ENCODE peak calls at places on chromosome 6, in five cellular contexts. One of them, this sample, is unnamed.

GRCh38 chr6:17393335-17394191 is at the start of gene CAP2:
- DNase-seq in GDM1: no peak
- DNase-seq in activated CD8-positive, alpha-beta memory T cell treated with anti-CD3 and anti-CD28 coated beads, Interleukin-2, amount 50 U/mL, for 4 hours: no peak
- DNase-seq in NCI-H345: peak; percentile 74
- DNase-seq in C1 segment of cervical spinal cord: peak; percentile 4
- DNase-seq in this sample: no peak

GRCh38 chr6:165186441-165187205 is 122.8 kb downstream of the C6orf118 start:
- DNase-seq in GDM1: no peak
- DNase-seq in C1 segment of cervical spinal cord: no peak
- DNase-seq in activated CD8-positive, alpha-beta memory T cell treated with anti-CD3 and anti-CD28 coated beads, Interleukin-2, amount 50 U/mL, for 4 hours: no peak
- DNase-seq in NCI-H345: no peak
- DNase-seq in this sample: no peak

GRCh38 chr6:139881728-139882211 is 507.3 kb upstream of the CITED2 start:
- DNase-seq in GDM1: peak; percentile 22
- DNase-seq in activated CD8-positive, alpha-beta memory T cell treated with anti-CD3 and anti-CD28 coated beads, Interleukin-2, amount 50 U/mL, for 4 hours: no peak
- DNase-seq in NCI-H345: peak; percentile 63
- DNase-seq in C1 segment of cervical spinal cord: no peak
- DNase-seq in this sample: no peak

GRCh38 chr6:137849076-137849708 is 17.9 kb upstream of the TNFAIP3 start:
- DNase-seq in GDM1: no peak
- DNase-seq in activated CD8-positive, alpha-beta memory T cell treated with anti-CD3 and anti-CD28 coated beads, Interleukin-2, amount 50 U/mL, for 4 hours: no peak
- DNase-seq in NCI-H345: no peak
- DNase-seq in C1 segment of cervical spinal cord: no peak
- DNase-seq in this sample: no peak

GRCh38 chr6:121799574-121799973 is 364.1 kb downstream of the GJA1 start:
- DNase-seq in activated CD8-positive, alpha-beta memory T cell treated with anti-CD3 and anti-CD28 coated beads, Interleukin-2, amount 50 U/mL, for 4 hours: no peak
- DNase-seq in C1 segment of cervical spinal cord: no peak
- DNase-seq in GDM1: no peak
- DNase-seq in NCI-H345: no peak
- DNase-seq in this sample: no peak

GRCh38 chr6:146902846-146903245 is 301.4 kb upstream of the STXBP5 start:
- DNase-seq in NCI-H345: no peak
- DNase-seq in activated CD8-positive, alpha-beta memory T cell treated with anti-CD3 and anti-CD28 coated beads, Interleukin-2, amount 50 U/mL, for 4 hours: no peak
- DNase-seq in GDM1: no peak
- DNase-seq in C1 segment of cervical spinal cord: no peak
- DNase-seq in this sample: no peak

GRCh38 chr6:45577836-45578504 is 200.2 kb upstream of the SUPT3H start:
- DNase-seq in C1 segment of cervical spinal cord: no peak
- DNase-seq in NCI-H345: no peak
- DNase-seq in GDM1: no peak
- DNase-seq in activated CD8-positive, alpha-beta memory T cell treated with anti-CD3 and anti-CD28 coated beads, Interleukin-2, amount 50 U/mL, for 4 hours: no peak
- DNase-seq in this sample: no peak

GRCh38 chr6:141669141-141669540 is 463.6 kb upstream of the GJE1 start:
- DNase-seq in C1 segment of cervical spinal cord: no peak
- DNase-seq in NCI-H345: no peak
- DNase-seq in GDM1: no peak
- DNase-seq in activated CD8-positive, alpha-beta memory T cell treated with anti-CD3 and anti-CD28 coated beads, Interleukin-2, amount 50 U/mL, for 4 hours: no peak
- DNase-seq in this sample: no peak

GRCh38 chr6:14791525-14791924 is 454.3 kb upstream of the JARID2 start:
- DNase-seq in activated CD8-positive, alpha-beta memory T cell treated with anti-CD3 and anti-CD28 coated beads, Interleukin-2, amount 50 U/mL, for 4 hours: no peak
- DNase-seq in GDM1: no peak
- DNase-seq in C1 segment of cervical spinal cord: no peak
- DNase-seq in NCI-H345: no peak
- DNase-seq in this sample: no peak

GRCh38 chr6:99241905-99242534 is 107.5 kb downstream of the FAXC start:
- DNase-seq in NCI-H345: peak; percentile 18
- DNase-seq in C1 segment of cervical spinal cord: no peak
- DNase-seq in activated CD8-positive, alpha-beta memory T cell treated with anti-CD3 and anti-CD28 coated beads, Interleukin-2, amount 50 U/mL, for 4 hours: no peak
- DNase-seq in GDM1: peak; percentile 1
- DNase-seq in this sample: no peak

GRCh38 chr6:38603492-38603891 is 36.2 kb downstream of the BTBD9 start:
- DNase-seq in C1 segment of cervical spinal cord: no peak
- DNase-seq in GDM1: no peak
- DNase-seq in NCI-H345: peak; percentile 19
- DNase-seq in activated CD8-positive, alpha-beta memory T cell treated with anti-CD3 and anti-CD28 coated beads, Interleukin-2, amount 50 U/mL, for 4 hours: no peak
- DNase-seq in this sample: no peak

GRCh38 chr6:68967549-68968300 is 332.6 kb downstream of the ADGRB3 start:
- DNase-seq in NCI-H345: peak; percentile 75
- DNase-seq in GDM1: no peak
- DNase-seq in C1 segment of cervical spinal cord: no peak
- DNase-seq in activated CD8-positive, alpha-beta memory T cell treated with anti-CD3 and anti-CD28 coated beads, Interleukin-2, amount 50 U/mL, for 4 hours: peak; percentile 17
- DNase-seq in this sample: peak; percentile 15

GRCh38 chr6:5511924-5512323 is 250.6 kb downstream of the FARS2 start:
- DNase-seq in NCI-H345: no peak
- DNase-seq in GDM1: no peak
- DNase-seq in C1 segment of cervical spinal cord: no peak
- DNase-seq in activated CD8-positive, alpha-beta memory T cell treated with anti-CD3 and anti-CD28 coated beads, Interleukin-2, amount 50 U/mL, for 4 hours: no peak
- DNase-seq in this sample: no peak

GRCh38 chr6:132813173-132813856 is 1.1 kb upstream of the RPS12 start:
- DNase-seq in C1 segment of cervical spinal cord: peak; percentile 27
- DNase-seq in GDM1: no peak
- DNase-seq in NCI-H345: peak; percentile 42
- DNase-seq in activated CD8-positive, alpha-beta memory T cell treated with anti-CD3 and anti-CD28 coated beads, Interleukin-2, amount 50 U/mL, for 4 hours: peak; percentile 28
- DNase-seq in this sample: peak; percentile 33

GRCh38 chr6:159929819-159930218 is 39.0 kb downstream of the MAS1 start:
- DNase-seq in NCI-H345: peak; percentile 74
- DNase-seq in C1 segment of cervical spinal cord: no peak
- DNase-seq in GDM1: no peak
- DNase-seq in activated CD8-positive, alpha-beta memory T cell treated with anti-CD3 and anti-CD28 coated beads, Interleukin-2, amount 50 U/mL, for 4 hours: peak; percentile 28
- DNase-seq in this sample: no peak

GRCh38 chr6:79038061-79038460 is 40.0 kb downstream of the PHIP start:
- DNase-seq in C1 segment of cervical spinal cord: no peak
- DNase-seq in NCI-H345: no peak
- DNase-seq in activated CD8-positive, alpha-beta memory T cell treated with anti-CD3 and anti-CD28 coated beads, Interleukin-2, amount 50 U/mL, for 4 hours: no peak
- DNase-seq in GDM1: no peak
- DNase-seq in this sample: no peak

GRCh38 chr6:41637179-41638001 is 878 bp upstream of the MDFI start:
- DNase-seq in NCI-H345: no peak
- DNase-seq in activated CD8-positive, alpha-beta memory T cell treated with anti-CD3 and anti-CD28 coated beads, Interleukin-2, amount 50 U/mL, for 4 hours: no peak
- DNase-seq in GDM1: no peak
- DNase-seq in C1 segment of cervical spinal cord: no peak
- DNase-seq in this sample: no peak

GRCh38 chr6:3742426-3743344 is 8.8 kb downstream of the PXDC1 start:
- DNase-seq in C1 segment of cervical spinal cord: peak; percentile 22
- DNase-seq in activated CD8-positive, alpha-beta memory T cell treated with anti-CD3 and anti-CD28 coated beads, Interleukin-2, amount 50 U/mL, for 4 hours: peak; percentile 91
- DNase-seq in GDM1: peak; percentile 54
- DNase-seq in NCI-H345: peak; percentile 52
- DNase-seq in this sample: peak; percentile 88

GRCh38 chr6:33769248-33769821 is 19.6 kb downstream of the LEMD2 start:
- DNase-seq in C1 segment of cervical spinal cord: no peak
- DNase-seq in GDM1: no peak
- DNase-seq in activated CD8-positive, alpha-beta memory T cell treated with anti-CD3 and anti-CD28 coated beads, Interleukin-2, amount 50 U/mL, for 4 hours: no peak
- DNase-seq in NCI-H345: no peak
- DNase-seq in this sample: no peak

GRCh38 chr6:3473773-3474172 is 16.9 kb upstream of the SLC22A23 start:
- DNase-seq in GDM1: no peak
- DNase-seq in activated CD8-positive, alpha-beta memory T cell treated with anti-CD3 and anti-CD28 coated beads, Interleukin-2, amount 50 U/mL, for 4 hours: no peak
- DNase-seq in C1 segment of cervical spinal cord: no peak
- DNase-seq in NCI-H345: no peak
- DNase-seq in this sample: no peak

GRCh38 chr6:113301651-113302050 is 555.5 kb upstream of the MARCKS start:
- DNase-seq in NCI-H345: no peak
- DNase-seq in activated CD8-positive, alpha-beta memory T cell treated with anti-CD3 and anti-CD28 coated beads, Interleukin-2, amount 50 U/mL, for 4 hours: no peak
- DNase-seq in C1 segment of cervical spinal cord: no peak
- DNase-seq in GDM1: no peak
- DNase-seq in this sample: no peak

GRCh38 chr6:51934098-51934497 is 153.3 kb downstream of the PKHD1 start:
- DNase-seq in activated CD8-positive, alpha-beta memory T cell treated with anti-CD3 and anti-CD28 coated beads, Interleukin-2, amount 50 U/mL, for 4 hours: no peak
- DNase-seq in C1 segment of cervical spinal cord: no peak
- DNase-seq in GDM1: no peak
- DNase-seq in NCI-H345: no peak
- DNase-seq in this sample: no peak

GRCh38 chr6:28281288-28282064 is at the start of gene PGBD1:
- DNase-seq in activated CD8-positive, alpha-beta memory T cell treated with anti-CD3 and anti-CD28 coated beads, Interleukin-2, amount 50 U/mL, for 4 hours: peak; percentile 54
- DNase-seq in GDM1: peak; percentile 60
- DNase-seq in C1 segment of cervical spinal cord: peak; percentile 10
- DNase-seq in NCI-H345: peak; percentile 84
- DNase-seq in this sample: peak; percentile 52

GRCh38 chr6:3359091-3359752 is 97.6 kb downstream of the SLC22A23 start:
- DNase-seq in GDM1: no peak
- DNase-seq in activated CD8-positive, alpha-beta memory T cell treated with anti-CD3 and anti-CD28 coated beads, Interleukin-2, amount 50 U/mL, for 4 hours: no peak
- DNase-seq in C1 segment of cervical spinal cord: no peak
- DNase-seq in NCI-H345: no peak
- DNase-seq in this sample: no peak

GRCh38 chr6:36793913-36794703 is 45.1 kb downstream of the CPNE5 start:
- DNase-seq in activated CD8-positive, alpha-beta memory T cell treated with anti-CD3 and anti-CD28 coated beads, Interleukin-2, amount 50 U/mL, for 4 hours: no peak
- DNase-seq in GDM1: no peak
- DNase-seq in NCI-H345: no peak
- DNase-seq in C1 segment of cervical spinal cord: no peak
- DNase-seq in this sample: no peak

GRCh38 chr6:105424177-105424783 is 21.4 kb upstream of the PREP start:
- DNase-seq in NCI-H345: peak; percentile 44
- DNase-seq in activated CD8-positive, alpha-beta memory T cell treated with anti-CD3 and anti-CD28 coated beads, Interleukin-2, amount 50 U/mL, for 4 hours: peak; percentile 65
- DNase-seq in C1 segment of cervical spinal cord: no peak
- DNase-seq in GDM1: peak; percentile 38
- DNase-seq in this sample: no peak

GRCh38 chr6:90416322-90416721 is 119.7 kb upstream of the BACH2 start:
- DNase-seq in GDM1: no peak
- DNase-seq in NCI-H345: no peak
- DNase-seq in C1 segment of cervical spinal cord: no peak
- DNase-seq in activated CD8-positive, alpha-beta memory T cell treated with anti-CD3 and anti-CD28 coated beads, Interleukin-2, amount 50 U/mL, for 4 hours: no peak
- DNase-seq in this sample: no peak

GRCh38 chr6:119147101-119148053 is 68.9 kb upstream of the FAM184A start:
- DNase-seq in activated CD8-positive, alpha-beta memory T cell treated with anti-CD3 and anti-CD28 coated beads, Interleukin-2, amount 50 U/mL, for 4 hours: peak; percentile 17
- DNase-seq in NCI-H345: no peak
- DNase-seq in C1 segment of cervical spinal cord: no peak
- DNase-seq in GDM1: peak; percentile 24
- DNase-seq in this sample: no peak

This sample was measured in activated B cell treated with CpG ODN at 0.5 μM for 24 hours.